ENCODE peak calls at places on chromosomes 5 and 9, in seven cellular contexts. D, X, W, Q, T, E and A are unnamed samples.

GRCh38 chr5:179361204-179361603 is 15.9 kb upstream of the ADAMTS2 start:
- DNase-seq in D (no peak), T (no peak), W (no peak), X (no peak), E (no peak), Q (no peak), A (no peak)

GRCh38 chr9:33197279-33197678 is 30.1 kb upstream of the B4GALT1 start:
- DNase-seq in D (no peak), X (no peak), T (no peak), E (no peak), W (no peak), Q (no peak), A (no peak)

GRCh38 chr5:177423671-177424070 is 2.8 kb upstream of the GRK6 start:
- DNase-seq in D (no peak), W (no peak), T (no peak), Q (no peak), E (no peak), X (no peak), A (no peak)

GRCh38 chr9:129888085-129888808 is 53.0 kb downstream of the USP20 start:
- DNase-seq in Q (no peak), E (no peak), D (no peak), W (no peak), X (no peak), T (peak; percentile 49), A (no peak)

GRCh38 chr5:170306381-170306790 is 8.8 kb upstream of the LCP2 start:
- DNase-seq in T (peak; percentile 86), D (peak; percentile 85), W (no peak), X (no peak), E (no peak), Q (no peak), A (peak; percentile 37)

GRCh38 chr5:123422433-123423277 is 548 bp downstream of the CEP120 start:
- DNase-seq in T (no peak), X (no peak), E (peak; percentile 18), D (peak; percentile 33), W (peak; percentile 10), Q (peak; percentile 64), A (peak; percentile 19)

GRCh38 chr5:89343666-89344065 is 460.7 kb upstream of the MEF2C start:
- DNase-seq in E (no peak), X (no peak), W (peak; percentile 2), D (no peak), T (no peak), Q (peak; percentile 8), A (no peak)

GRCh38 chr9:114723926-114724325 is 41.9 kb upstream of the TEX48 start:
- DNase-seq in W (no peak), D (no peak), Q (no peak), E (no peak), T (no peak), X (no peak), A (no peak)

GRCh38 chr9:1071730-1072129 is 21.6 kb downstream of the DMRT2 start:
- DNase-seq in X (no peak), E (no peak), Q (no peak), W (no peak), D (no peak), T (no peak), A (no peak)

GRCh38 chr9:132670816-132671371 is 630 bp downstream of the GTF3C4 start:
- DNase-seq in X (peak; percentile 39), Q (peak; percentile 58), D (peak; percentile 33), T (no peak), W (peak; percentile 24), E (no peak), A (no peak)

GRCh38 chr5:219492-219891 is 1.4 kb downstream of the SDHA start:
- DNase-seq in D (peak; percentile 40), E (no peak), X (no peak), T (no peak), Q (peak; percentile 79), W (no peak), A (no peak)

GRCh38 chr9:121561385-121562222 is 62.0 kb upstream of the GGTA1 start:
- DNase-seq in W (no peak), E (no peak), D (no peak), X (no peak), T (no peak), Q (no peak), A (no peak)

GRCh38 chr5:150781706-150782614 is 3.4 kb downstream of the SMIM3 start:
- DNase-seq in T (peak; percentile 78), D (peak; percentile 96), E (no peak), X (no peak), Q (no peak), W (no peak), A (peak; percentile 97)

GRCh38 chr9:107044872-107045271 is 181.9 kb downstream of the ZNF462 start:
- DNase-seq in D (no peak), T (no peak), X (no peak), E (no peak), Q (no peak), W (peak; percentile 43), A (no peak)

GRCh38 chr9:93675336-93676150 is 99.2 kb downstream of the PHF2 start:
- DNase-seq in X (no peak), Q (no peak), W (no peak), E (no peak), D (no peak), T (peak; percentile 14), A (no peak)

GRCh38 chr9:72025956-72026355 is 34.5 kb downstream of the C9orf57 start:
- DNase-seq in D (no peak), W (no peak), Q (no peak), X (no peak), E (no peak), T (no peak), A (no peak)

GRCh38 chr9:76115396-76115795 is 224.9 kb downstream of the PCSK5 start:
- DNase-seq in E (no peak), D (peak; percentile 33), W (no peak), T (no peak), Q (no peak), X (no peak), A (no peak)

GRCh38 chr5:176533894-176534611 is 3.1 kb downstream of the RNF44 start:
- DNase-seq in D (no peak), W (no peak), X (no peak), Q (peak; percentile 44), E (no peak), T (no peak), A (no peak)

GRCh38 chr9:38329980-38330379 is 62.5 kb upstream of the ALDH1B1 start:
- DNase-seq in T (no peak), X (no peak), D (no peak), Q (no peak), W (no peak), E (no peak), A (no peak)

GRCh38 chr9:127509955-127510299 is 58.6 kb downstream of the LRSAM1 start:
- DNase-seq in X (no peak), E (no peak), W (no peak), T (no peak), Q (no peak), D (no peak), A (no peak)

GRCh38 chr9:98538626-98539031 is 170.1 kb downstream of the GABBR2 start:
- DNase-seq in W (no peak), X (no peak), T (no peak), E (no peak), Q (no peak), D (peak; percentile 5), A (no peak)

GRCh38 chr9:70493046-70493445 is 78.6 kb upstream of the KLF9 start:
- DNase-seq in T (no peak), Q (no peak), E (no peak), W (no peak), X (no peak), D (peak; percentile 69), A (no peak)

GRCh38 chr5:56668996-56669395 is 146.4 kb upstream of the MAP3K1 start:
- DNase-seq in D (no peak), Q (no peak), W (peak; percentile 57), E (no peak), T (no peak), X (no peak), A (no peak)

GRCh38 chr9:105064248-105065118 is 136.5 kb upstream of the ABCA1 start:
- DNase-seq in E (peak; percentile 77), T (peak; percentile 92), D (peak; percentile 96), W (peak; percentile 61), Q (peak; percentile 67), X (peak; percentile 81), A (peak; percentile 91)